ENCODE peak calls at places on chromosomes 2 and 18, in five cellular contexts. P is iris pigment epithelial cell; Z is NCI-H2029; K is fibroblast of lung; X is activated CD4-positive, alpha-beta T cell treated with anti-CD3 and anti-CD28 coated beads, Interleukin-2, amount 10 ng/mL, durations not matched to agents 7 days and 5 days. T is an unnamed sample.

GRCh38 chr18:45783097-45784075 is 42.1 kb upstream of the SIGLEC15 start:
- DNase-seq in P (peak), Z (no peak), K (no peak), X (no peak), T (peak)

GRCh38 chr2:186422226-186422625 is 63.8 kb upstream of the ZC3H15 start:
- DNase-seq in P (peak), Z (peak), K (peak), X (no peak), T (peak)

GRCh38 chr2:70785137-70785911 is 5.1 kb downstream of the FIGLA start:
- DNase-seq in P (peak), Z (peak), K (peak), X (peak), T (peak)

GRCh38 chr2:241279413-241279812 is 36.1 kb downstream of the HDLBP start:
- DNase-seq in P (peak), Z (no peak), K (peak), X (no peak), T (peak)

GRCh38 chr2:237299897-237300296 is 114.1 kb downstream of the COL6A3 start:
- DNase-seq in P (peak), Z (no peak), K (peak), X (no peak), T (peak)

GRCh38 chr18:57027190-57027708 is 119.6 kb upstream of the BOD1L2 start:
- DNase-seq in P (no peak), Z (no peak), K (no peak), X (no peak), T (no peak)

GRCh38 chr18:74834424-74835309 is 237.0 kb downstream of the ZNF407 start:
- DNase-seq in P (peak), Z (no peak), K (no peak), X (no peak), T (peak)

GRCh38 chr2:171999604-172000469 is at the start of gene METAP1D:
- DNase-seq in P (peak), Z (peak), K (peak), X (peak), T (peak)

GRCh38 chr2:37866535-37866934 is 58.6 kb upstream of the RMDN2 start:
- DNase-seq in P (no peak), Z (no peak), K (peak), X (no peak), T (no peak)

GRCh38 chr2:230861564-230862255 is 3.0 kb upstream of the ITM2C start:
- DNase-seq in P (no peak), Z (peak), K (no peak), X (no peak), T (no peak)